ENCODE peak calls at places on chromosomes 6 and 20, in ten cellular contexts. L is HT-29; Q is T47D; N is caudate nucleus; Y is T-helper 9 cell; W is cardiac fibroblast; G is amniotic epithelial cell; H is T-helper 17 cell; X is activated T-cell treated with anti-CD3 and anti-CD28 coated beads, Interleukin-2, amount 50 U/mL, for 72 hours; A is cardiac muscle cell. C is an unnamed sample.

GRCh38 chr6:4829089-4829488 is 52.9 kb downstream of the CDYL start:
- DNase-seq in L (no peak), Q (no peak), N (no peak), Y (no peak), W (no peak), G (no peak), H (no peak), X (no peak), A (no peak), C (no peak)

GRCh38 chr20:5703542-5704215 is 46.5 kb upstream of the SHLD1 start:
- DNase-seq in L (no peak), Q (no peak), N (no peak), Y (no peak), W (no peak), G (no peak), H (no peak), X (no peak), A (no peak), C (no peak)

GRCh38 chr6:85390105-85390728 is 59.7 kb upstream of the NT5E start:
- DNase-seq in L (peak; percentile 27), Q (no peak), N (no peak), Y (no peak), W (no peak), G (no peak), H (no peak), X (no peak), A (no peak), C (no peak)

GRCh38 chr6:96138396-96138795 is 122.6 kb downstream of the FUT9 start:
- DNase-seq in L (no peak), Q (no peak), N (no peak), Y (no peak), W (no peak), G (no peak), H (no peak), X (no peak), A (no peak), C (no peak)

GRCh38 chr6:168139121-168139520 is 60.1 kb upstream of the FRMD1 start:
- DNase-seq in L (no peak), Q (no peak), N (no peak), Y (no peak), W (no peak), G (no peak), H (no peak), X (no peak), A (no peak), C (no peak)

GRCh38 chr6:5729813-5730212 is 276.9 kb downstream of the NRN1 start:
- DNase-seq in L (no peak), Q (no peak), N (no peak), Y (no peak), W (no peak), G (no peak), H (no peak), X (no peak), A (no peak), C (no peak)

GRCh38 chr6:30463651-30464618 is 25.4 kb upstream of the HLA-E start:
- DNase-seq in L (no peak), Q (no peak), N (no peak), Y (peak; percentile 64), W (peak; percentile 23), G (peak; percentile 35), H (peak; percentile 61), X (peak; percentile 58), A (no peak), C (peak; percentile 76)

GRCh38 chr6:12265795-12266194 is 24.4 kb upstream of the EDN1 start:
- DNase-seq in L (no peak), Q (no peak), N (no peak), Y (no peak), W (no peak), G (peak; percentile 44), H (no peak), X (no peak), A (no peak), C (no peak)

GRCh38 chr20:36454664-36455427 is 86.5 kb upstream of the MYL9 start:
- DNase-seq in L (no peak), Q (peak; percentile 55), N (peak; percentile 8), Y (no peak), W (no peak), G (no peak), H (no peak), X (no peak), A (peak; percentile 82), C (no peak)

GRCh38 chr6:141580988-141581387 is 551.7 kb upstream of the GJE1 start:
- DNase-seq in L (no peak), Q (no peak), N (no peak), Y (no peak), W (peak; percentile 50), G (peak; percentile 71), H (no peak), X (no peak), A (no peak), C (no peak)

GRCh38 chr20:4795394-4795793 is 73.7 kb downstream of the PRND start:
- DNase-seq in L (no peak), Q (no peak), N (no peak), Y (no peak), W (peak; percentile 42), G (peak; percentile 68), H (no peak), X (peak; percentile 55), A (no peak), C (no peak)

GRCh38 chr20:49690899-49691620 is 22.6 kb downstream of the B4GALT5 start:
- DNase-seq in L (peak; percentile 91), Q (no peak), N (no peak), Y (no peak), W (peak; percentile 73), G (peak; percentile 48), H (no peak), X (no peak), A (no peak), C (no peak)

GRCh38 chr6:1407499-1407990 is 18.2 kb downstream of the FOXF2 start:
- DNase-seq in L (no peak), Q (no peak), N (no peak), Y (no peak), W (no peak), G (no peak), H (no peak), X (no peak), A (no peak), C (no peak)

GRCh38 chr6:169868458-169868857 is 117.0 kb downstream of the ERMARD start:
- DNase-seq in L (no peak), Q (no peak), N (no peak), Y (peak; percentile 15), W (no peak), G (no peak), H (no peak), X (peak; percentile 56), A (no peak), C (peak; percentile 21)

GRCh38 chr6:161001421-161001820 is 9.9 kb downstream of the MAP3K4 start:
- DNase-seq in L (no peak), Q (no peak), N (no peak), Y (no peak), W (peak; percentile 28), G (peak; percentile 48), H (no peak), X (no peak), A (no peak), C (no peak)

GRCh38 chr20:145877-146276 is 3.5 kb downstream of the DEFB126 start:
- DNase-seq in L (no peak), Q (no peak), N (no peak), Y (no peak), W (no peak), G (no peak), H (no peak), X (no peak), A (no peak), C (no peak)